ENCODE peak calls at places on chromosomes 6 and 20, in five cellular contexts. Q, W, K, D and C are unnamed samples.

GRCh38 chr6:77450924-77451323 is 12.4 kb downstream of the HTR1B start:
- DNase-seq in Q (peak; percentile 72), W (no peak), K (no peak), D (no peak), C (no peak)

GRCh38 chr6:15076565-15076964 is 169.3 kb upstream of the JARID2 start:
- DNase-seq in Q (no peak), W (no peak), K (no peak), D (no peak), C (no peak)

GRCh38 chr20:17856024-17856564 is 112.5 kb downstream of the SNX5 start:
- DNase-seq in Q (no peak), W (no peak), K (no peak), D (no peak), C (no peak)

GRCh38 chr6:89977808-89978748 is 83.8 kb downstream of the GJA10 start:
- DNase-seq in Q (peak; percentile 65), W (no peak), K (no peak), D (no peak), C (no peak)

GRCh38 chr20:59518881-59519706 is 85.2 kb upstream of the PHACTR3 start:
- DNase-seq in Q (peak; percentile 63), W (no peak), K (peak; percentile 33), D (peak; percentile 84), C (peak; percentile 64)

GRCh38 chr6:135274561-135275293 is 93.6 kb downstream of the MYB start:
- DNase-seq in Q (no peak), W (no peak), K (no peak), D (no peak), C (no peak)

GRCh38 chr6:10720229-10720959 is 2.5 kb upstream of the TMEM14C start:
- DNase-seq in Q (peak; percentile 31), W (peak; percentile 57), K (peak; percentile 60), D (no peak), C (no peak)

GRCh38 chr6:54283877-54284860 is 24.1 kb upstream of the TINAG start:
- DNase-seq in Q (no peak), W (no peak), K (no peak), D (no peak), C (peak; percentile 49)

GRCh38 chr6:48194596-48195295 is 83.7 kb upstream of the PTCHD4 start:
- DNase-seq in Q (peak; percentile 8), W (no peak), K (no peak), D (no peak), C (peak; percentile 24)

GRCh38 chr6:107489636-107490567 is at the start of gene SOBP:
- DNase-seq in Q (peak; percentile 70), W (peak; percentile 38), K (peak; percentile 28), D (peak; percentile 83), C (no peak)